ENCODE peak calls at places on chromosomes 11 and 22, in ten cellular contexts. One of them, this sample, is unnamed. For H3K4me1, the result is how much of the 10 kb centered on the place peaks cover.

GRCh38 chr11:130839950-130840666 is 76.2 kb downstream of the SNX19 start:
- DNase-seq in IMR-90: peak
- DNase-seq in cardiac muscle cell: peak
- DNase-seq in HCT116: no peak
- DNase-seq in CD8-positive, alpha-beta T cell: no peak
- DNase-seq in neuronal stem cell: no peak
- DNase-seq in PC-3: no peak
- DNase-seq in lower lobe of right lung: no peak
- DNase-seq in transverse colon: no peak
- DNase-seq in osteoblast: no peak
- DNase-seq in this sample: no peak

GRCh38 chr11:40328890-40329617 is 1130.4 kb downstream of the LRRC4C start:
- DNase-seq in transverse colon: peak
- DNase-seq in lower lobe of right lung: peak
- DNase-seq in cardiac muscle cell: peak
- DNase-seq in IMR-90: peak
- DNase-seq in HCT116: no peak
- DNase-seq in osteoblast: peak
- DNase-seq in CD8-positive, alpha-beta T cell: no peak
- DNase-seq in neuronal stem cell: no peak
- DNase-seq in PC-3: peak
- DNase-seq in this sample: no peak

GRCh38 chr11:105577645-105578044 is 32.2 kb upstream of the GRIA4 start:
- DNase-seq in HCT116: no peak
- DNase-seq in IMR-90: peak
- DNase-seq in PC-3: peak
- DNase-seq in osteoblast: no peak
- DNase-seq in transverse colon: no peak
- DNase-seq in lower lobe of right lung: no peak
- DNase-seq in CD8-positive, alpha-beta T cell: no peak
- DNase-seq in neuronal stem cell: no peak
- DNase-seq in cardiac muscle cell: peak
- DNase-seq in this sample: no peak

GRCh38 chr11:69280994-69281393 is 13.0 kb upstream of the MYEOV start:
- DNase-seq in neuronal stem cell: no peak
- DNase-seq in transverse colon: no peak
- DNase-seq in CD8-positive, alpha-beta T cell: no peak
- DNase-seq in PC-3: peak
- DNase-seq in osteoblast: peak
- DNase-seq in HCT116: peak
- DNase-seq in cardiac muscle cell: peak
- DNase-seq in IMR-90: peak
- DNase-seq in lower lobe of right lung: no peak
- DNase-seq in this sample: no peak

GRCh38 chr11:3046190-3046589 is 11.0 kb downstream of the CARS1 start:
- DNase-seq in HCT116: no peak
- DNase-seq in neuronal stem cell: no peak
- DNase-seq in cardiac muscle cell: no peak
- DNase-seq in PC-3: peak
- DNase-seq in CD8-positive, alpha-beta T cell: no peak
- DNase-seq in osteoblast: peak
- DNase-seq in IMR-90: no peak
- DNase-seq in lower lobe of right lung: no peak
- DNase-seq in transverse colon: no peak
- DNase-seq in this sample: no peak

GRCh38 chr11:46725338-46726205 is 6.6 kb downstream of the F2 start:
- DNase-seq in cardiac muscle cell: no peak
- DNase-seq in PC-3: no peak
- DNase-seq in CD8-positive, alpha-beta T cell: no peak
- DNase-seq in transverse colon: no peak
- DNase-seq in osteoblast: peak
- DNase-seq in neuronal stem cell: no peak
- DNase-seq in lower lobe of right lung: no peak
- DNase-seq in HCT116: no peak
- DNase-seq in IMR-90: no peak
- DNase-seq in this sample: no peak

GRCh38 chr11:113192121-113192925 is 122.1 kb upstream of the TTC12 start:
- DNase-seq in neuronal stem cell: peak
- DNase-seq in lower lobe of right lung: no peak
- DNase-seq in PC-3: no peak
- DNase-seq in osteoblast: peak
- DNase-seq in CD8-positive, alpha-beta T cell: no peak
- DNase-seq in IMR-90: no peak
- DNase-seq in cardiac muscle cell: no peak
- DNase-seq in HCT116: no peak
- DNase-seq in transverse colon: no peak
- DNase-seq in this sample: no peak

GRCh38 chr11:106271126-106271525 is 193.7 kb downstream of the AASDHPPT start:
- DNase-seq in CD8-positive, alpha-beta T cell: no peak
- DNase-seq in transverse colon: no peak
- DNase-seq in HCT116: no peak
- DNase-seq in cardiac muscle cell: no peak
- DNase-seq in lower lobe of right lung: no peak
- DNase-seq in neuronal stem cell: no peak
- DNase-seq in PC-3: no peak
- DNase-seq in osteoblast: no peak
- DNase-seq in IMR-90: no peak
- DNase-seq in this sample: no peak

GRCh38 chr11:130001491-130002351 is 914 bp downstream of the PRDM10 start:
- DNase-seq in transverse colon: peak
- DNase-seq in PC-3: peak
- DNase-seq in osteoblast: peak
- DNase-seq in IMR-90: peak
- DNase-seq in cardiac muscle cell: peak
- DNase-seq in CD8-positive, alpha-beta T cell: peak
- DNase-seq in lower lobe of right lung: peak
- DNase-seq in neuronal stem cell: peak
- DNase-seq in HCT116: no peak
- DNase-seq in this sample: no peak

DNA sequence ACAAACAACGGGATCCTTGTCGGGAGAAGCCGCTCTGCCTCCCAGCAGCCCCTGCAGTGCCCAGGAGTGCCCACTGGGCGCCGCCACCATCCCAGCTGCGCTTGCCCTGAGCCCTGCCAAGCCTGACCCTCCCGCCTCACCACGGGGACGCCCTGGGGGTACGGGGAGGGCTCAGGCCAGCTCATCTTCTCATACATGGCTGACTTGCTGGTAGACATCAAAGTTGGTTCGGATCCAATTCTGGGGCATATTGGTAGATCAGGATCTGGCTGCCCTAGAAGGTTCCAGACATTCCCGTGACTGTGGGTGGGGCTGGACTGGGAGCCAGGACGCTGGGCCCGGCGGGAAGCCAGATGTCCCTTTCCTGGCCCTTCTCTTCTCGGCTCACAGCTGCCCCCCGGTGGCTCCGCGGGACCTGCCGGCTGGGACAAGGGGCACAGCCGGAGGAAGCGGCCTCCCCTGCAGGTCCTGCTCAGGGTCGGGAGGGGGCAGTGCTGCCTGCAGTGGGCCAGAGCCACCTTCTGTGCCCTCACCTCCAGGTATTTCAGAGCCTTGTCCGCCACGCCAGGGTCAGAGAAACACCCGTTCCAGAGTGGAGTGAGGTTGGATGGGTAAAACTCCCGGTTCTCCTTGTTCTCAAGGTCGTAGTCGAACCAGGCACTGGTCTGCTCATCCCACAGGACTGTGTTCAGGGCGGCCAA is 10.6 kb upstream of the TREH start:
- DNase-seq in osteoblast: peak
- DNase-seq in lower lobe of right lung: peak
- DNase-seq in transverse colon: peak
- DNase-seq in cardiac muscle cell: peak
- DNase-seq in IMR-90: peak
- DNase-seq in HCT116: peak
- DNase-seq in neuronal stem cell: peak
- DNase-seq in CD8-positive, alpha-beta T cell: peak
- DNase-seq in PC-3: peak
- DNase-seq in this sample: peak
- H3K4me1 ChIP-seq in osteoblast: under half
- H3K4me1 ChIP-seq in lower lobe of right lung: under half
- H3K4me1 ChIP-seq in transverse colon: under half
- H3K4me1 ChIP-seq in cardiac muscle cell: under half
- H3K4me1 ChIP-seq in IMR-90: under half
- H3K4me1 ChIP-seq in HCT116: under half
- H3K4me1 ChIP-seq in neuronal stem cell: under half
- H3K4me1 ChIP-seq in CD8-positive, alpha-beta T cell: half or more
- H3K4me1 ChIP-seq in PC-3: under half
- H3K4me1 ChIP-seq in this sample: under half

DNA sequence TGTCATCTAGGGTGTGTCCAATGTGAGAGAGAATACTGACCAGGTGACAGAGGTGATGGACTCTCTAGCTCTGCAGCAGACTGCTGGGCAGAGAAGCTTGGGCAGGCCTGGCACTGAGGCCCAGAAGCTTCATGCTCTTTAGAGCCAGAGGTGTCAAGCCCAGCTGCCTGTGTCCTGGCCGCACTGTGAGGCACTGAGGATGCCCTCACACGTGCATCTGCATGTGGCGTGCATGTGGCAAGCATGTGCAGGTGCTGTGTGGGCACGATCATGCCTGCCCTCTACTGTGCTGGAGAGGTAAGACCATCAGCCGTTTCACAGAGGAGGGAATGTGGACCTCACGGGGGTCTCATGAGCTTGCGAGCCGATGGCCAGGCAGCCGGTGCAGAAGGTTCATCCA is 15.8 kb upstream of the TXNRD2 start:
- DNase-seq in transverse colon: no peak
- DNase-seq in neuronal stem cell: no peak
- DNase-seq in IMR-90: no peak
- DNase-seq in HCT116: no peak
- DNase-seq in lower lobe of right lung: peak
- DNase-seq in osteoblast: no peak
- DNase-seq in CD8-positive, alpha-beta T cell: no peak
- DNase-seq in PC-3: no peak
- DNase-seq in cardiac muscle cell: no peak
- DNase-seq in this sample: no peak
- H3K4me1 ChIP-seq in transverse colon: under half
- H3K4me1 ChIP-seq in neuronal stem cell: under half
- H3K4me1 ChIP-seq in IMR-90: under half
- H3K4me1 ChIP-seq in HCT116: under half
- H3K4me1 ChIP-seq in lower lobe of right lung: under half
- H3K4me1 ChIP-seq in osteoblast: under half
- H3K4me1 ChIP-seq in CD8-positive, alpha-beta T cell: under half
- H3K4me1 ChIP-seq in PC-3: under half
- H3K4me1 ChIP-seq in cardiac muscle cell: under half
- H3K4me1 ChIP-seq in this sample: under half

DNA sequence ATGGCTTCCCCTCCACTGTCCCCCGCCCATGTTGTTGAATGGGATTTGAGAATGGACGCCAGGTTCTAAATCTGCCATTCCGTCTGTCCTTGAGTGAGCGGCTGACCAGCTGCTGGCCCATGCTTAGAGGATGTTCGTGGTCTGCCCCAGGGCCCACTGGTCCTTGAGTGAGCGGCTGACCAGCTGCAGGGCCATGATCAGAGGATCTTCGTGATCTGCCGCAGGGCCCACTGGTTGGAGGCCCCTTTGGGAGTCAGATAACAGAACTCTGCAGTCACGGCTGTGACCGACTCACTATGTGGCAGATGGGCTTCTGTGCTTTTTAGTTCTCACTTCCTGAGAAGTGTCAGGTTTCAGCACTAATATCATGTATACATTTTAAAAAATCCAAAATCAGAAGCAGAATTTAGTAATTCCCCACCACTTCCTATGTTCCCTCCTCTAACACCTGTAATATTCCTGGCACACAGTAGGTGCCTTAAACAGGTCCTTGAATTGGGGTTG is 54.1 kb downstream of the MICAL3 start:
- DNase-seq in cardiac muscle cell: peak
- DNase-seq in neuronal stem cell: no peak
- DNase-seq in lower lobe of right lung: no peak
- DNase-seq in PC-3: no peak
- DNase-seq in transverse colon: no peak
- DNase-seq in HCT116: no peak
- DNase-seq in CD8-positive, alpha-beta T cell: no peak
- DNase-seq in osteoblast: no peak
- DNase-seq in IMR-90: peak
- DNase-seq in this sample: no peak
- H3K4me1 ChIP-seq in cardiac muscle cell: under half
- H3K4me1 ChIP-seq in neuronal stem cell: under half
- H3K4me1 ChIP-seq in lower lobe of right lung: under half
- H3K4me1 ChIP-seq in PC-3: under half
- H3K4me1 ChIP-seq in transverse colon: under half
- H3K4me1 ChIP-seq in HCT116: under half
- H3K4me1 ChIP-seq in CD8-positive, alpha-beta T cell: under half
- H3K4me1 ChIP-seq in osteoblast: half or more
- H3K4me1 ChIP-seq in IMR-90: under half
- H3K4me1 ChIP-seq in this sample: under half

GRCh38 chr22:45584621-45585436 is 82.1 kb downstream of the FBLN1 start:
- DNase-seq in PC-3: no peak
- DNase-seq in cardiac muscle cell: no peak
- DNase-seq in HCT116: no peak
- DNase-seq in neuronal stem cell: no peak
- DNase-seq in IMR-90: peak
- DNase-seq in transverse colon: no peak
- DNase-seq in osteoblast: peak
- DNase-seq in CD8-positive, alpha-beta T cell: no peak
- DNase-seq in lower lobe of right lung: peak
- DNase-seq in this sample: no peak

GRCh38 chr22:45584121-45584570 is 81.5 kb downstream of the FBLN1 start:
- DNase-seq in osteoblast: peak
- DNase-seq in HCT116: no peak
- DNase-seq in transverse colon: no peak
- DNase-seq in CD8-positive, alpha-beta T cell: no peak
- DNase-seq in PC-3: no peak
- DNase-seq in lower lobe of right lung: peak
- DNase-seq in IMR-90: peak
- DNase-seq in cardiac muscle cell: no peak
- DNase-seq in neuronal stem cell: no peak
- DNase-seq in this sample: no peak

GRCh38 chr22:45582955-45583320 is 80.3 kb downstream of the FBLN1 start:
- DNase-seq in cardiac muscle cell: no peak
- DNase-seq in neuronal stem cell: no peak
- DNase-seq in PC-3: no peak
- DNase-seq in transverse colon: no peak
- DNase-seq in HCT116: no peak
- DNase-seq in lower lobe of right lung: peak
- DNase-seq in CD8-positive, alpha-beta T cell: no peak
- DNase-seq in IMR-90: no peak
- DNase-seq in osteoblast: peak
- DNase-seq in this sample: no peak

GRCh38 chr22:45582236-45582954 is 79.7 kb downstream of the FBLN1 start:
- DNase-seq in HCT116: no peak
- DNase-seq in PC-3: no peak
- DNase-seq in CD8-positive, alpha-beta T cell: no peak
- DNase-seq in transverse colon: no peak
- DNase-seq in neuronal stem cell: no peak
- DNase-seq in lower lobe of right lung: peak
- DNase-seq in IMR-90: no peak
- DNase-seq in osteoblast: peak
- DNase-seq in cardiac muscle cell: no peak
- DNase-seq in this sample: no peak

DNA sequence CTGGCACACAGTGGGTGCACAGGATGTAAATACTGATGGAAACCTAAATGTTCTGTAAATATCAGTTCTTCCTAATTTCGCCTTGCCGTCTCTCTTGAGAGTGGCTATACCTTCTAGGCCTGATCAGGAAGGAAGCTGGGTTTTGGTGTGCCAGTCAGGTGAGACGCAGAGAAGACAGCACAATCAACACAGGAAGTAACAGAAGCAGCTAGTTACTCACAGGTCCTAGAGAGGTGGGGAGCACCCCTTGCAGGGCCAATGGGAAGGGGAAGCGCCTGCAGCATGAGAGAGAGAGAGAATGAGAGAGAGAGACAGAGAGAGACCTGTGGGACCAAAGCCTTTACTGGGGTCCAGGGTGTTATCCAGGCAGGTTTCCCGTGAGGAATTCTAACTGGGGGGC is 80.8 kb downstream of the FBLN1 start:
- DNase-seq in HCT116: no peak
- DNase-seq in cardiac muscle cell: no peak
- DNase-seq in PC-3: no peak
- DNase-seq in osteoblast: peak
- DNase-seq in CD8-positive, alpha-beta T cell: no peak
- DNase-seq in transverse colon: no peak
- DNase-seq in IMR-90: no peak
- DNase-seq in neuronal stem cell: no peak
- DNase-seq in lower lobe of right lung: no peak
- DNase-seq in this sample: no peak
- H3K4me1 ChIP-seq in HCT116: under half
- H3K4me1 ChIP-seq in cardiac muscle cell: under half
- H3K4me1 ChIP-seq in PC-3: under half
- H3K4me1 ChIP-seq in osteoblast: under half
- H3K4me1 ChIP-seq in CD8-positive, alpha-beta T cell: under half
- H3K4me1 ChIP-seq in transverse colon: under half
- H3K4me1 ChIP-seq in IMR-90: under half
- H3K4me1 ChIP-seq in neuronal stem cell: under half
- H3K4me1 ChIP-seq in lower lobe of right lung: under half
- H3K4me1 ChIP-seq in this sample: under half

This sample was measured in iPS DF 6.9.